ENCODE peak calls at places on chromosomes 16 and 17, in five cellular contexts. B, H, F, E and N are unnamed samples.

GRCh38 chr16:11076259-11077018 is 132.1 kb downstream of the CLEC16A start:
- DNase-seq in B (no peak), H (no peak), F (peak), E (no peak), N (no peak)

GRCh38 chr16:12546918-12547607 is 256.6 kb downstream of the CPPED1 start:
- DNase-seq in B (no peak), H (no peak), F (no peak), E (no peak), N (no peak)

GRCh38 chr16:14240216-14240843 is 169.2 kb downstream of the MRTFB start:
- DNase-seq in B (no peak), H (no peak), F (no peak), E (no peak), N (no peak)

GRCh38 chr17:80720624-80721577 is 176.3 kb downstream of the RPTOR start:
- DNase-seq in B (no peak), H (no peak), F (no peak), E (peak), N (no peak)

GRCh38 chr17:45668316-45668715 is 115.8 kb upstream of the CRHR1 start:
- DNase-seq in B (no peak), H (no peak), F (no peak), E (no peak), N (no peak)

GRCh38 chr16:27311449-27311831 is 2.3 kb upstream of the IL4R start:
- DNase-seq in B (no peak), H (no peak), F (no peak), E (no peak), N (no peak)

GRCh38 chr16:73170587-73170986 is 122.7 kb upstream of the ZFHX3 start:
- DNase-seq in B (no peak), H (no peak), F (no peak), E (no peak), N (no peak)

GRCh38 chr17:27888945-27889344 is 4.2 kb downstream of the LYRM9 start:
- DNase-seq in B (no peak), H (no peak), F (no peak), E (no peak), N (no peak)

GRCh38 chr17:67686246-67686645 is 31.5 kb upstream of the NOL11 start:
- DNase-seq in B (no peak), H (no peak), F (no peak), E (no peak), N (no peak)

GRCh38 chr17:5473906-5474305 is 5.1 kb upstream of the DHX33 start:
- DNase-seq in B (no peak), H (no peak), F (no peak), E (no peak), N (no peak)

GRCh38 chr17:83173997-83174858 is 94.8 kb downstream of the METRNL start:
- DNase-seq in B (no peak), H (peak), F (peak), E (peak), N (no peak)

GRCh38 chr17:54404259-54404658 is 496.4 kb upstream of the TOM1L1 start:
- DNase-seq in B (no peak), H (no peak), F (no peak), E (no peak), N (no peak)

GRCh38 chr17:62882878-62883277 is 74.8 kb upstream of the MARCHF10 start:
- DNase-seq in B (no peak), H (no peak), F (no peak), E (peak), N (no peak)

GRCh38 chr16:12496866-12497265 is 306.8 kb downstream of the CPPED1 start:
- DNase-seq in B (no peak), H (no peak), F (no peak), E (no peak), N (no peak)

GRCh38 chr16:67893791-67894399 is 841 bp downstream of the PSKH1 start:
- DNase-seq in B (no peak), H (no peak), F (no peak), E (no peak), N (no peak)

GRCh38 chr16:81088836-81089235 is 7.4 kb downstream of the GCSH start:
- DNase-seq in B (no peak), H (no peak), F (no peak), E (no peak), N (no peak)

GRCh38 chr17:68539536-68540469 is 27.6 kb downstream of the PRKAR1A start:
- DNase-seq in B (no peak), H (no peak), F (no peak), E (peak), N (no peak)

GRCh38 chr16:3945751-3946603 is 65.5 kb upstream of the CREBBP start:
- DNase-seq in B (peak), H (peak), F (no peak), E (peak), N (peak)

GRCh38 chr16:73404001-73404400 is 356.1 kb upstream of the ZFHX3 start:
- DNase-seq in B (no peak), H (no peak), F (no peak), E (no peak), N (no peak)

GRCh38 chr16:10202650-10203049 is 20.4 kb upstream of the GRIN2A start:
- DNase-seq in B (no peak), H (no peak), F (no peak), E (peak), N (no peak)

GRCh38 chr16:3444032-3444388 is 530 bp downstream of the NAA60 start:
- DNase-seq in B (no peak), H (no peak), F (no peak), E (no peak), N (no peak)

GRCh38 chr16:48308535-48308934 is 61.2 kb upstream of the ABCC11 start:
- DNase-seq in B (no peak), H (no peak), F (no peak), E (no peak), N (no peak)

GRCh38 chr16:26505501-26505900 is 561.2 kb upstream of the C16orf82 start:
- DNase-seq in B (no peak), H (no peak), F (no peak), E (no peak), N (no peak)

GRCh38 chr17:27990100-27990499 is 52.4 kb upstream of the NLK start:
- DNase-seq in B (no peak), H (no peak), F (no peak), E (no peak), N (no peak)

GRCh38 chr17:78013683-78014467 is 55.4 kb downstream of the TNRC6C start:
- DNase-seq in B (no peak), H (peak), F (peak), E (peak), N (no peak)

GRCh38 chr16:78183886-78184553 is 84.6 kb downstream of the WWOX start:
- DNase-seq in B (no peak), H (no peak), F (no peak), E (no peak), N (no peak)

DNA sequence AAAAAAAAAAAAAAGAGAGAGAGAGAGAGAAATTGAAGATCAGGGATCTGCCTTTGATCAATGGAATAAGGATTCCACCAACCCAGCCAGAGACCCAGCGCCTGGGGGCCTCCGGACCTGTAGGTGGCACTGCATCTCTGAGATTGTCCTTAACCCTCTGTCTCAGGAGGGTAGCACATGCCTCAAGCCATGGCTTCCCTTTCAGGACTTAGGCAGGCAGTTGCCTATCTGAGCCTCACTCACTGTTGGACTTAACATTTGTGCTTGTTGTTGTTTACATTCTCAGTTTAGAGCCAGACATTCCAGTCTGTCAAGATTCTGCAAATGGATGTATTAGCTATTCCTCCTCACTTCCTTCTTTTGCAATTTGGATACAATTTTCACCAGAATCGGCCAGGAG is 5.1 kb upstream of the SCNN1B start:
- DNase-seq in B (no peak), H (no peak), F (peak), E (peak), N (no peak)
- TF ChIP-seq CTCF in B (no peak), H (no peak), F (peak), E (peak), N (no peak)

DNA sequence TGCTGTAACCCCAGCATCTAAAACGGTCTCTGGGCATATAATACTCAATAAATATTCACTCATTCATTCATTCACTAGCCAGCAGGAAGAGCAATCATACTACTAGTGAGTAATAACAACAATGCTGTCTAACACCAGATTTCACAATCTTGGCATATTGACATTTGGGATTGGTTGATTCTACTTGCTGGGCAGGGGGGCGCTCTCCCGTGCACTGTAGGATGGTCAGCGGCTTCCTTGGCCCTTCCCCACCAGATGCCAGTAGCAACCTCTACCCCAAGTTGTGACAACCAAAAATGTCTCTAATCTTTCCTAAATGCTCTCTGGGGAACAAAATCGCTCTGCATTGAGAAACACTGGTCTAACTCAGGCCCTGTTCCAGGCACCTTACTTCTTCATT is 20.7 kb downstream of the WFDC1 start:
- DNase-seq in B (no peak), H (no peak), F (no peak), E (peak), N (no peak)
- TF ChIP-seq CTCF in B (no peak), H (no peak), F (no peak), E (peak), N (no peak)

GRCh38 chr16:82300374-82300936 is 130.4 kb upstream of the MPHOSPH6 start:
- DNase-seq in B (no peak), H (no peak), F (no peak), E (no peak), N (no peak)

GRCh38 chr16:82298472-82298871 is 128.4 kb upstream of the MPHOSPH6 start:
- DNase-seq in B (no peak), H (no peak), F (no peak), E (no peak), N (no peak)

GRCh38 chr16:82301108-82301755 is 131.2 kb upstream of the MPHOSPH6 start:
- DNase-seq in B (no peak), H (no peak), F (no peak), E (no peak), N (no peak)

DNA sequence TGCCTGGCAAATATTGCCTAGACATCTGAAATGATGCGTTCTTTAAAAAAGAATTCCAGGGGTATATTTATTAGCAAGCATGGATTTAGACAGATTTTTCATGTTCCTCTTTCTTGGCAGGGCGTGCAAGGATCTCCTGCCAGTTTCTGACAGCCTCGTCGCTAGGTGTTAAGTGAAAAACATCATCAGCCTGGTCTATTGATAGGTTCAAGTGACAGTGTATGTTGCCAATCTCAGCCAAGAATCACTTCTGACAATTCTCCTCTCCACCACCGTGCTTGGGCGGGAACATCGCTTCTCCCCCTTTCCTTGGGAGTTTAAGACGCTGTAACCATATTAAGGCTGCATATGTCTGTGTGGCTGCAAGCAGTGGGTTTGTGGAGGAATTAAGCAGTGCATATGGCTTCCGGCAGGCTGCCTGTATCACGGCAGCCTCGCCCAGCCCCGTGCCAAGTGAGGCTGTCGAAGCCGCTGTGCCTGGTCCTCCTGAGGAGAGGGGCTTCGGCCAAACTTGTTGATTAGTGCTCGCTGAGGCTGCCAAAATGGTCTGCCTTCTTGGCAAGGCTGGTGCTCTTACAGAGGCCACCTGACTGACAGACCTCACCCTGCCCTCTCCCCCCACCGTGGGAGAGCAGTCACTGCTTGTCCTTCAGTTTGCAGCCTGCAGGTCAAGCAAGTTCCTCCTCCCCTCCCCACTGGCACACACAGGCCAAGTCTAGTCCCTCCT is 132.1 kb upstream of the MPHOSPH6 start:
- DNase-seq in B (no peak), H (no peak), F (no peak), E (no peak), N (no peak)
- TF ChIP-seq CTCF in B (no peak), H (no peak), F (no peak), E (no peak), N (no peak)

DNA sequence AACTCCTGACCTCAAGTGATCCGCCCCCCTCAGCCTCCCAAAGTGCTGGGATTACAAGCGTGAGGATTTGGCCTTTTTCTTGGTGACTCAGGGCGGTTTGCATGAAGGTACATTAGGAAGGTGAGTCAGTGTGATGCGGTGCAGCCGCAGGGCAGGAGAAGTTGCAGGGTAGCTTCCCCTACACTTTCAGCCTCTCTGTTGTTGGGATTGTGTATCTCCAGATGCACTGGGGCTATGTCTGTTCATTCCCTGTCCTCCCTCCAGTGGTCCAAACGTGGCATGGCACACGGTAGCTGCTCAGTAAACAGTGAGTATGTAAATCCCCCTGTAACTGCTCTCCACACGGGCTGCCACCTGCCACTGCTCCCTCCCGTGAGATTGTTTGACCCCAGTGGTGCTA is 109.1 kb upstream of the CDC42EP4 start:
- DNase-seq in B (no peak), H (no peak), F (no peak), E (peak), N (no peak)
- TF ChIP-seq CTCF in B (no peak), H (no peak), F (no peak), E (peak), N (no peak)

GRCh38 chr17:50535407-50535806 is 2.9 kb downstream of the EPN3 start:
- DNase-seq in B (no peak), H (no peak), F (no peak), E (no peak), N (no peak)

GRCh38 chr17:50534979-50535326 is 2.4 kb downstream of the EPN3 start:
- DNase-seq in B (no peak), H (no peak), F (no peak), E (no peak), N (no peak)

GRCh38 chr17:50533720-50534148 is 1.2 kb downstream of the EPN3 start:
- DNase-seq in B (no peak), H (peak), F (no peak), E (peak), N (no peak)

GRCh38 chr17:50533185-50533584 is 650 bp downstream of the EPN3 start:
- DNase-seq in B (no peak), H (no peak), F (no peak), E (no peak), N (no peak)

GRCh38 chr17:50534222-50534978 is 1.9 kb downstream of the EPN3 start:
- DNase-seq in B (no peak), H (peak), F (no peak), E (peak), N (no peak)
- TF ChIP-seq CTCF in B (peak), H (peak), F (no peak), E (peak), N (no peak)

GRCh38 chr17:7436556-7437368 is 1.5 kb downstream of the TMEM102 start:
- DNase-seq in B (no peak), H (peak), F (peak), E (peak), N (no peak)
- TF ChIP-seq CTCF in B (peak), H (peak), F (peak), E (peak), N (no peak)

DNA sequence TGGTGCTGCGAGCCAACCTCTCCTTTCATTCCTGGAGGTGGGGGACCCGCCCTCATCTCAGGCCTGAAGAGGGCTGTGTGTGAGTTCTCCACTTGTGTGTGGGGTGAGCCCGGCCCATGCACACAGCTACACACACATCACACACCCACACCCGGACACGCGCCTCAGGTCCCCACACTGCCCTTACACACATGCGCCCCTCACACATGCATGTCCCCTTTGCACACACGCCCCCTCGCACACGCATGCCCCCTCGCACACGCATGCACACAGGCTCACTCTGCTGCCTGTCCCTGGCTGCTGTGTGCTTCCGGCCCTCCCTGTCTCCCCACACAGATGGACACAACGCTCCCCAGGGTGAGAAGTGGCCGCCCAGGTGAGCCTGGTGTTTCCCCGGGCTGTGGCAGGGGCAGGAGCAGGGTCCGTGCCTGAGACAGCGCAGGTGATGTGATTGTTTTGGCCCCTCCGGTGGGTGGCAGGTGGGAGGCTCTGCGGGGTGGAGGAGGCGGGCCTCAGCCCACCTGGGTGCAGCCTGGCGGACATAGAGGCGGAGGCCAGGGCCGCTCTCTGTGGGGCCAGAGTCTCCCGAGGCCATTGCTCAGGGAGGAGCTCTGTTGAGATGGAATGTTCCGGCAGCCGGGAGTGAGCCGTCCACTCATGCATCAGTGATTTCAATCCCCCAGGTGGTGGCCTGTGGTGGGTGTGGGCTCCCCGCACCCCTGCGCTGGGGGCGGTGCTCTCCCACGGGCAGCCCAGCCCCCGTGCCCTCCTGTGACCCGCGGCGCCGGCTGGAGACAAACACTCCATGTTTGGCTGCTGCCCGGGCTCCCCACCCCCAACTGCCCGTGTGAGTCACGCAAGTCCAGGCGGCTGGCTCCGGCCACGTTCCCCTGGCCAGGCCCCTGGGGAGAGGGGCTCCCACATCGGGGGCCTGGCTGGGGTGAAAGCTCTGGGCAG is 29.1 kb downstream of the CACNA1H start:
- DNase-seq in B (peak), H (no peak), F (no peak), E (peak), N (peak)
- TF ChIP-seq CTCF in B (no peak), H (no peak), F (no peak), E (no peak), N (no peak)

GRCh38 chr17:39251997-39252396 is 26.3 kb upstream of the STAC2 start:
- DNase-seq in B (no peak), H (no peak), F (no peak), E (no peak), N (no peak)

DNA sequence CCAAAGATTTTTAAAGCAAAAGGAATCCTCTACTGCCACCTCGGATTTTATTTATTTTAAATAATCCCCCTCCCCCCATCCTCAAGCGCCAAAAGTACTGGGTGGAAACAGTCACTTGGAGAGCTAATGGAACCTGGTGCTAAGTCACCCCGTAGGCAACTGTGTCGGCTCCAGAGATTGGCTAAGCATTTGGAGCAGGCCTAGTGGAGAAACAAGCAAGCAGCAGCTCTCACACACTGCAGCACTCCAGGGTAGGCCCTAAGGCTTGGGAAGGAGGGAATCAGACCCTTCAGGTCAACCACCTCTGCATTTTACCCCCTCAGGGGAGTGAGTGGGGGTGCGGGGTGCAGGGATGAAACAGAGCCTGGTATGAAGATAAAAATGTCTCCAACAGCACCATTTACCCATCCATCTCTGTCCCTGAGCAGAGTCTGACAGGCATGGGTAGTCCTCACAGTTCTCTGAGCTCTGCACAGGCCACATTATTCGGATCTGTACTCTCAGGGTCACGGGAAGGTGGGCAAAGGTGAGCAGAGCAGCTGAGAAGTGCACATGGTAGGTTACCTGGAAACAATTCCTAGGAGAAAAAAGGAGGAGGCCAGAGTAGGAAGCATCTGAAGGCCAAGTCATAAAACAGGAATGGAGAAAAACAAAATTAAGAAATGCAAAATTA is 27.2 kb upstream of the STAC2 start:
- DNase-seq in B (no peak), H (no peak), F (no peak), E (no peak), N (no peak)
- TF ChIP-seq CTCF in B (no peak), H (no peak), F (no peak), E (no peak), N (no peak)